ENCODE peak calls at places on chromosomes 5 and 9, in seven cellular contexts. R is heart left ventricle, Y is stomach, U is GM12892, E is IMR-90, K is A549, P is lower leg skin. D is an unnamed sample.

GRCh38 chr5:168282120-168282519 is 9.3 kb upstream of the WWC1 start:
- DNase-seq in E (peak), Y (no peak), R (no peak), P (no peak), K (no peak), U (no peak), D (no peak)

GRCh38 chr9:101375546-101375945 is 9.3 kb downstream of the BAAT start:
- DNase-seq in R (no peak), U (no peak), E (no peak), K (no peak), P (no peak), Y (no peak), D (peak)

GRCh38 chr5:60634054-60634453 is 65.9 kb downstream of the DEPDC1B start:
- DNase-seq in K (no peak), U (no peak), Y (no peak), E (no peak), P (no peak), R (no peak), D (no peak)

GRCh38 chr5:99104538-99105132 is 175.8 kb upstream of the CHD1 start:
- DNase-seq in U (no peak), K (peak), P (no peak), E (peak), Y (no peak), R (no peak), D (no peak)

GRCh38 chr9:97470076-97470475 is 31.4 kb upstream of the TMOD1 start:
- DNase-seq in U (no peak), K (no peak), R (no peak), Y (no peak), E (no peak), P (no peak), D (no peak)

GRCh38 chr5:88518131-88519016 is 249.7 kb upstream of the TMEM161B start:
- DNase-seq in Y (no peak), U (no peak), R (no peak), K (no peak), E (peak), P (no peak), D (no peak)

GRCh38 chr5:117559005-117559844 is 984.6 kb upstream of the SEMA6A start:
- DNase-seq in E (no peak), K (no peak), Y (no peak), U (no peak), R (no peak), P (no peak), D (no peak)

GRCh38 chr5:109713453-109713852 is 23.7 kb downstream of the MAN2A1 start:
- DNase-seq in P (no peak), E (no peak), U (no peak), K (no peak), R (no peak), Y (no peak), D (no peak)

GRCh38 chr9:131720330-131720729 is 19.5 kb downstream of the RAPGEF1 start:
- DNase-seq in U (no peak), Y (no peak), E (no peak), K (no peak), P (no peak), R (no peak), D (no peak)

GRCh38 chr5:79256563-79256962 is 20.6 kb downstream of the JMY start:
- DNase-seq in U (no peak), E (no peak), K (no peak), P (no peak), Y (no peak), R (no peak), D (no peak)

GRCh38 chr5:172941067-172941516 is 18.1 kb upstream of the RPL26L1 start:
- DNase-seq in E (no peak), U (no peak), R (no peak), K (no peak), P (no peak), Y (no peak), D (no peak)

GRCh38 chr9:135137398-135137832 is 49.9 kb downstream of the OLFM1 start:
- DNase-seq in Y (no peak), K (no peak), U (no peak), P (no peak), E (no peak), R (peak), D (peak)

GRCh38 chr5:62340392-62340791 is 34.4 kb downstream of the KIF2A start:
- DNase-seq in R (no peak), Y (no peak), P (no peak), U (no peak), K (peak), E (peak), D (no peak)

GRCh38 chr5:95611396-95611795 is 8.5 kb upstream of the GPR150 start:
- DNase-seq in E (no peak), R (no peak), P (no peak), Y (no peak), K (no peak), U (no peak), D (no peak)

GRCh38 chr9:136847827-136848392 is 1.3 kb upstream of the PHPT1 start:
- DNase-seq in U (peak), R (peak), Y (peak), P (peak), K (peak), E (peak), D (no peak)

GRCh38 chr9:132224645-132225044 is 62.8 kb downstream of the NTNG2 start:
- DNase-seq in P (no peak), E (no peak), R (no peak), U (no peak), K (no peak), Y (no peak), D (no peak)

GRCh38 chr9:96655198-96655851 is at the start of gene PRXL2C:
- DNase-seq in P (peak), U (peak), E (peak), R (peak), K (peak), Y (peak), D (peak)

GRCh38 chr5:76439201-76439600 is 36.1 kb downstream of the IQGAP2 start:
- DNase-seq in K (no peak), P (no peak), Y (no peak), U (no peak), R (no peak), E (no peak), D (no peak)

GRCh38 chr9:114285166-114285867 is 37.6 kb upstream of the ORM1 start:
- DNase-seq in U (no peak), Y (no peak), P (peak), R (peak), K (no peak), E (peak), D (peak)

GRCh38 chr9:118896356-118897000 is 472.8 kb downstream of the BRINP1 start:
- DNase-seq in Y (no peak), U (no peak), P (no peak), E (no peak), R (no peak), K (no peak), D (no peak)

GRCh38 chr9:96253059-96253696 is 48.8 kb downstream of the HSD17B3 start:
- DNase-seq in R (no peak), U (no peak), E (no peak), Y (no peak), K (no peak), P (no peak), D (no peak)

GRCh38 chr9:122131401-122131921 is 28.1 kb downstream of the NDUFA8 start:
- DNase-seq in P (no peak), E (no peak), R (no peak), U (no peak), K (no peak), Y (no peak), D (no peak)

GRCh38 chr5:170330568-170331054 is 33.0 kb upstream of the LCP2 start:
- DNase-seq in E (no peak), R (no peak), U (no peak), Y (no peak), P (peak), K (no peak), D (no peak)

GRCh38 chr5:116953251-116953934 is 378.8 kb upstream of the SEMA6A start:
- DNase-seq in Y (no peak), K (no peak), R (no peak), U (no peak), P (no peak), E (no peak), D (no peak)

GRCh38 chr9:125932012-125932411 is 184.8 kb downstream of the PBX3 start:
- DNase-seq in P (no peak), Y (no peak), R (no peak), E (peak), K (peak), U (no peak), D (peak)

GRCh38 chr5:64876203-64876602 is 107.5 kb downstream of the CWC27 start:
- DNase-seq in K (no peak), P (no peak), U (no peak), E (no peak), R (no peak), Y (no peak), D (no peak)

GRCh38 chr9:36470891-36471290 is 70.8 kb upstream of the RNF38 start:
- DNase-seq in Y (peak), P (peak), K (no peak), R (peak), U (peak), E (peak), D (no peak)

GRCh38 chr9:121201045-121201737 is 478 bp downstream of the RAB14 start:
- DNase-seq in P (peak), E (no peak), Y (peak), U (peak), K (no peak), R (peak), D (peak)

GRCh38 chr5:6319116-6319515 is 59.2 kb downstream of the MED10 start:
- DNase-seq in Y (no peak), E (no peak), R (no peak), P (no peak), U (no peak), K (no peak), D (no peak)

GRCh38 chr5:10701567-10702039 is 59.4 kb downstream of the DAP start:
- DNase-seq in U (no peak), K (peak), Y (no peak), P (no peak), R (no peak), E (peak), D (no peak)

GRCh38 chr5:28499764-28500290 is 1461.4 kb upstream of the CDH9 start:
- DNase-seq in P (no peak), E (no peak), U (no peak), Y (no peak), R (no peak), K (no peak), D (no peak)

GRCh38 chr9:1267581-1267980 is 217.4 kb downstream of the DMRT2 start:
- DNase-seq in U (no peak), Y (peak), K (no peak), E (no peak), P (no peak), R (no peak), D (no peak)

GRCh38 chr5:132069561-132069960 is 4.0 kb upstream of the CSF2 start:
- DNase-seq in R (no peak), Y (no peak), U (no peak), K (no peak), P (no peak), E (no peak), D (no peak)

GRCh38 chr9:69173891-69174644 is at the start of gene TJP2:
- DNase-seq in E (peak), P (peak), U (peak), Y (peak), R (peak), K (no peak), D (peak)
- TF ChIP-seq POLR2A in E (peak), P (no peak), U (peak), Y (no peak), R (peak), K (no peak), D (peak)

GRCh38 chr5:141560725-141561483 is 57.9 kb downstream of the DIAPH1 start:
- DNase-seq in K (no peak), Y (peak), U (no peak), E (peak), P (peak), R (peak), D (peak)
- TF ChIP-seq POLR2A in K (no peak), Y (no peak), U (no peak), E (peak), P (no peak), R (peak), D (no peak)

GRCh38 chr9:37753489-37754190 is at the start of gene TRMT10B:
- DNase-seq in R (peak), P (peak), K (peak), Y (peak), U (peak), E (peak), D (no peak)
- TF ChIP-seq POLR2A in R (no peak), P (no peak), K (peak), Y (no peak), U (peak), E (no peak), D (no peak)

DNA sequence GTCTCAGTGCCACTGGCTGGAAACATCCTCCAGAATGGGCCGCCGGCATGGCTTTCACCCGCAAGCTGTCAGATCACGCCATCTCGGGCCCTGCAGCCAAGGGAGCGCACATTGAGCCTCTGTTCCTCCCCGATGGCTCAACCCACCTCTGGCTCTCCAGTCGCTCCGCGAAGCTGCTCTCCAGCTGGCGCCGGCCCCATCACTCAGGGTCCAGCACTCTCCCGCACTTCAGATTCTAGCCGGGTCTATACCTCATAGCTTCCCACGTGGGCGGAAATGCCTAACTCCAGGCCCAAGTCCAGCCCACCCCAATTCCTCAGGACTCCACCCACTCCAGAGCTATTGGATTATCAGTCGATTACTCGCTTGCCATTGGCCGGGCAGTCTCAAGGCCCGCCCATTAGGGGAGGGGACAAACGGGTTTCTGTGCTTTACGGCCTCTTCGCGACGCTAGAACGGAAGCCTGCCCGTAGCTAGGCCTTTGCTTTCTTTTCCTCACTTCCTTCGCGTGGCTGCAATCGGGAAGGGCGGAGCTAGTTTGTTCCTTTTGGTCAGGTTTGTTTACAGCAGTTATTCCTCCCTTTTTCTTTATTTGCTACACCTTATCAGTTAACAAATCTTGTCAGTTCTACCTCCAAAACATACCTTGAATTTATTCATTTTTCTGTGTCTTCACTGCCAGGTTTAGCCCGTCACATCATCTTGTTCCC is at the start of gene NOL6:
- DNase-seq in E (peak), K (peak), R (peak), P (peak), U (peak), Y (peak), D (peak)
- TF ChIP-seq POLR2A in E (peak), K (peak), R (peak), P (no peak), U (peak), Y (no peak), D (peak)

D was measured in H54.